ENCODE peak calls at places on chromosomes 16 and 17, in ten cellular contexts. W is NCI-H2081; X is kidney tubule cell; E is endodermal cell; R is adipocyte; B is CD8-positive, alpha-beta memory T cell; J is MM.1S; U is ELF-1; H is fibroblast of lung; S is fibroblast of pulmonary artery. Z is an unnamed sample.

GRCh38 chr16:4972938-4973587 is 14.9 kb downstream of the SEC14L5 start:
- DNase-seq in X (no peak), S (peak), W (no peak), H (no peak), J (no peak), U (no peak), R (no peak), E (no peak), B (no peak), Z (no peak)

GRCh38 chr16:14501331-14502255 is 128.5 kb downstream of the PARN start:
- DNase-seq in J (peak), B (no peak), R (peak), X (peak), H (peak), W (peak), S (peak), U (peak), E (peak), Z (no peak)

GRCh38 chr17:60748232-60748631 is 70.6 kb downstream of the BCAS3 start:
- DNase-seq in W (no peak), B (no peak), J (no peak), H (no peak), U (no peak), R (no peak), X (no peak), S (no peak), E (no peak), Z (no peak)

GRCh38 chr16:79815049-79815448 is 214.5 kb upstream of the MAF start:
- DNase-seq in J (no peak), W (no peak), R (no peak), S (no peak), U (no peak), H (no peak), E (no peak), X (no peak), B (no peak), Z (no peak)

GRCh38 chr17:49842846-49843245 is 5.0 kb downstream of the TAC4 start:
- DNase-seq in W (no peak), E (no peak), J (no peak), U (no peak), R (no peak), S (no peak), X (no peak), B (no peak), H (no peak), Z (no peak)

GRCh38 chr17:1736348-1737281 is 6.1 kb upstream of the SERPINF2 start:
- DNase-seq in E (no peak), S (peak), B (no peak), J (no peak), R (peak), X (peak), U (no peak), H (peak), W (no peak), Z (no peak)

GRCh38 chr17:42659079-42659931 is at the start of gene TUBG2:
- DNase-seq in U (peak), E (peak), J (peak), X (peak), H (peak), R (peak), W (peak), S (peak), B (peak), Z (peak)

GRCh38 chr16:59633996-59634579 is 900.0 kb upstream of the GOT2 start:
- DNase-seq in J (no peak), E (no peak), H (peak), U (no peak), S (peak), R (peak), B (no peak), X (peak), W (no peak), Z (no peak)

Z was measured in activated naive CD8-positive, alpha-beta T cell treated with anti-CD3 and anti-CD28 coated beads, Interleukin-2, amount 10 ng/mL, durations not matched to agents 7 days and 5 days.